ENCODE peak calls at places on chromosomes 5 and 9, in eight cellular contexts. One of them, this sample, is unnamed.

GRCh38 chr5:125894383-125894782 is 528.8 kb upstream of the GRAMD2B start:
- DNase-seq in GM03348: no peak
- DNase-seq in iris pigment epithelial cell: peak
- DNase-seq in transverse colon: no peak
- DNase-seq in CD4-positive, alpha-beta memory T cell: no peak
- DNase-seq in NCI-H774: no peak
- DNase-seq in cardiac muscle cell: peak
- DNase-seq in adipocyte: peak
- DNase-seq in this sample: no peak

GRCh38 chr5:40606077-40606765 is 73.5 kb upstream of the PTGER4 start:
- DNase-seq in iris pigment epithelial cell: no peak
- DNase-seq in CD4-positive, alpha-beta memory T cell: no peak
- DNase-seq in adipocyte: no peak
- DNase-seq in GM03348: no peak
- DNase-seq in transverse colon: no peak
- DNase-seq in NCI-H774: no peak
- DNase-seq in cardiac muscle cell: no peak
- DNase-seq in this sample: no peak

GRCh38 chr9:70491798-70492736 is 77.6 kb upstream of the KLF9 start:
- DNase-seq in iris pigment epithelial cell: no peak
- DNase-seq in GM03348: no peak
- DNase-seq in CD4-positive, alpha-beta memory T cell: no peak
- DNase-seq in cardiac muscle cell: no peak
- DNase-seq in adipocyte: no peak
- DNase-seq in NCI-H774: no peak
- DNase-seq in transverse colon: no peak
- DNase-seq in this sample: no peak

GRCh38 chr5:14180437-14180836 is 37.3 kb downstream of the TRIO start:
- DNase-seq in iris pigment epithelial cell: no peak
- DNase-seq in NCI-H774: no peak
- DNase-seq in CD4-positive, alpha-beta memory T cell: no peak
- DNase-seq in GM03348: no peak
- DNase-seq in transverse colon: no peak
- DNase-seq in cardiac muscle cell: no peak
- DNase-seq in adipocyte: no peak
- DNase-seq in this sample: no peak

GRCh38 chr5:137856916-137857862 is 10.5 kb upstream of the MYOT start:
- DNase-seq in iris pigment epithelial cell: no peak
- DNase-seq in GM03348: no peak
- DNase-seq in NCI-H774: no peak
- DNase-seq in cardiac muscle cell: no peak
- DNase-seq in adipocyte: no peak
- DNase-seq in CD4-positive, alpha-beta memory T cell: no peak
- DNase-seq in transverse colon: no peak
- DNase-seq in this sample: peak

GRCh38 chr5:118440496-118440895 is 547.9 kb downstream of the DTWD2 start:
- DNase-seq in CD4-positive, alpha-beta memory T cell: no peak
- DNase-seq in iris pigment epithelial cell: no peak
- DNase-seq in NCI-H774: no peak
- DNase-seq in cardiac muscle cell: no peak
- DNase-seq in adipocyte: no peak
- DNase-seq in transverse colon: no peak
- DNase-seq in GM03348: no peak
- DNase-seq in this sample: no peak

GRCh38 chr9:131997779-131998178 is 81.9 kb downstream of the MED27 start:
- DNase-seq in iris pigment epithelial cell: peak
- DNase-seq in CD4-positive, alpha-beta memory T cell: no peak
- DNase-seq in adipocyte: peak
- DNase-seq in NCI-H774: no peak
- DNase-seq in GM03348: no peak
- DNase-seq in transverse colon: no peak
- DNase-seq in cardiac muscle cell: no peak
- DNase-seq in this sample: peak

GRCh38 chr9:36640982-36641381 is 68.3 kb downstream of the MELK start:
- DNase-seq in GM03348: no peak
- DNase-seq in adipocyte: no peak
- DNase-seq in CD4-positive, alpha-beta memory T cell: no peak
- DNase-seq in cardiac muscle cell: no peak
- DNase-seq in NCI-H774: no peak
- DNase-seq in transverse colon: no peak
- DNase-seq in iris pigment epithelial cell: no peak
- DNase-seq in this sample: no peak

GRCh38 chr5:173204185-173204979 is 30.6 kb downstream of the NKX2-5 start:
- DNase-seq in adipocyte: peak
- DNase-seq in NCI-H774: no peak
- DNase-seq in GM03348: peak
- DNase-seq in CD4-positive, alpha-beta memory T cell: peak
- DNase-seq in iris pigment epithelial cell: peak
- DNase-seq in transverse colon: no peak
- DNase-seq in cardiac muscle cell: peak
- DNase-seq in this sample: no peak

GRCh38 chr5:180873628-180874520 is 12.8 kb upstream of the ZFP62 start:
- DNase-seq in CD4-positive, alpha-beta memory T cell: no peak
- DNase-seq in NCI-H774: no peak
- DNase-seq in iris pigment epithelial cell: peak
- DNase-seq in GM03348: peak
- DNase-seq in adipocyte: no peak
- DNase-seq in cardiac muscle cell: no peak
- DNase-seq in transverse colon: peak
- DNase-seq in this sample: no peak

GRCh38 chr9:33297455-33297854 is 7.1 kb downstream of the NFX1 start:
- DNase-seq in iris pigment epithelial cell: no peak
- DNase-seq in NCI-H774: no peak
- DNase-seq in adipocyte: no peak
- DNase-seq in cardiac muscle cell: no peak
- DNase-seq in CD4-positive, alpha-beta memory T cell: no peak
- DNase-seq in GM03348: no peak
- DNase-seq in transverse colon: peak
- DNase-seq in this sample: peak

GRCh38 chr9:2874001-2874750 is 30.3 kb upstream of the PUM3 start:
- DNase-seq in iris pigment epithelial cell: peak
- DNase-seq in adipocyte: no peak
- DNase-seq in cardiac muscle cell: no peak
- DNase-seq in NCI-H774: no peak
- DNase-seq in CD4-positive, alpha-beta memory T cell: no peak
- DNase-seq in transverse colon: no peak
- DNase-seq in GM03348: peak
- DNase-seq in this sample: no peak

GRCh38 chr9:2299843-2300205 is 284.7 kb downstream of the SMARCA2 start:
- DNase-seq in iris pigment epithelial cell: no peak
- DNase-seq in NCI-H774: no peak
- DNase-seq in CD4-positive, alpha-beta memory T cell: no peak
- DNase-seq in GM03348: no peak
- DNase-seq in cardiac muscle cell: no peak
- DNase-seq in transverse colon: no peak
- DNase-seq in adipocyte: no peak
- DNase-seq in this sample: no peak

GRCh38 chr9:113602126-113603119 is 138.9 kb downstream of the RGS3 start:
- DNase-seq in cardiac muscle cell: no peak
- DNase-seq in CD4-positive, alpha-beta memory T cell: no peak
- DNase-seq in transverse colon: peak
- DNase-seq in adipocyte: peak
- DNase-seq in NCI-H774: no peak
- DNase-seq in GM03348: peak
- DNase-seq in iris pigment epithelial cell: peak
- DNase-seq in this sample: no peak

GRCh38 chr5:179729727-179730126 is 2.9 kb upstream of the MAML1 start:
- DNase-seq in iris pigment epithelial cell: no peak
- DNase-seq in adipocyte: no peak
- DNase-seq in GM03348: no peak
- DNase-seq in cardiac muscle cell: no peak
- DNase-seq in CD4-positive, alpha-beta memory T cell: no peak
- DNase-seq in NCI-H774: no peak
- DNase-seq in transverse colon: no peak
- DNase-seq in this sample: no peak

GRCh38 chr9:123639743-123640142 is 283.7 kb downstream of the CRB2 start:
- DNase-seq in NCI-H774: no peak
- DNase-seq in CD4-positive, alpha-beta memory T cell: no peak
- DNase-seq in GM03348: no peak
- DNase-seq in iris pigment epithelial cell: no peak
- DNase-seq in cardiac muscle cell: no peak
- DNase-seq in adipocyte: no peak
- DNase-seq in transverse colon: no peak
- DNase-seq in this sample: no peak